ENCODE peak calls at places on chromosomes 6 and 20, in ten cellular contexts. One of them, this sample, is unnamed.

GRCh38 chr6:5135783-5136376 is 50.7 kb downstream of the PPP1R3G start:
- DNase-seq in GM19239: no peak
- DNase-seq in effector CD8-positive, alpha-beta T cell: peak
- DNase-seq in anterior cingulate cortex: no peak
- DNase-seq in tibial artery: no peak
- DNase-seq in Caki2: peak
- DNase-seq in EL: peak
- DNase-seq in cardiac muscle cell: no peak
- DNase-seq in stimulated activated CD4-positive, alpha-beta T cell treated with anti-CD3 and anti-CD28 coated beads, Interleukin-12 subunit alpha, Interleukin-12 subunit beta, amount 100 ng/mL, for 48 hours: peak
- DNase-seq in NCI-H1436: peak
- DNase-seq in this sample: peak

GRCh38 chr20:45701104-45701503 is 734 bp upstream of the WFDC13 start:
- DNase-seq in EL: no peak
- DNase-seq in effector CD8-positive, alpha-beta T cell: no peak
- DNase-seq in NCI-H1436: no peak
- DNase-seq in cardiac muscle cell: no peak
- DNase-seq in Caki2: no peak
- DNase-seq in tibial artery: no peak
- DNase-seq in anterior cingulate cortex: no peak
- DNase-seq in stimulated activated CD4-positive, alpha-beta T cell treated with anti-CD3 and anti-CD28 coated beads, Interleukin-12 subunit alpha, Interleukin-12 subunit beta, amount 100 ng/mL, for 48 hours: no peak
- DNase-seq in GM19239: no peak
- DNase-seq in this sample: no peak

GRCh38 chr20:36092424-36093024 is 62.0 kb upstream of the EPB41L1 start:
- DNase-seq in EL: peak
- DNase-seq in stimulated activated CD4-positive, alpha-beta T cell treated with anti-CD3 and anti-CD28 coated beads, Interleukin-12 subunit alpha, Interleukin-12 subunit beta, amount 100 ng/mL, for 48 hours: no peak
- DNase-seq in GM19239: no peak
- DNase-seq in Caki2: peak
- DNase-seq in effector CD8-positive, alpha-beta T cell: no peak
- DNase-seq in anterior cingulate cortex: peak
- DNase-seq in cardiac muscle cell: peak
- DNase-seq in tibial artery: no peak
- DNase-seq in NCI-H1436: no peak
- DNase-seq in this sample: peak

GRCh38 chr20:11076434-11076833 is 402.6 kb upstream of the JAG1 start:
- DNase-seq in effector CD8-positive, alpha-beta T cell: no peak
- DNase-seq in cardiac muscle cell: no peak
- DNase-seq in EL: no peak
- DNase-seq in NCI-H1436: peak
- DNase-seq in GM19239: no peak
- DNase-seq in stimulated activated CD4-positive, alpha-beta T cell treated with anti-CD3 and anti-CD28 coated beads, Interleukin-12 subunit alpha, Interleukin-12 subunit beta, amount 100 ng/mL, for 48 hours: no peak
- DNase-seq in anterior cingulate cortex: no peak
- DNase-seq in tibial artery: no peak
- DNase-seq in Caki2: no peak
- DNase-seq in this sample: no peak

GRCh38 chr20:49644980-49645565 is 68.6 kb downstream of the B4GALT5 start:
- DNase-seq in NCI-H1436: no peak
- DNase-seq in effector CD8-positive, alpha-beta T cell: no peak
- DNase-seq in anterior cingulate cortex: no peak
- DNase-seq in cardiac muscle cell: no peak
- DNase-seq in GM19239: no peak
- DNase-seq in stimulated activated CD4-positive, alpha-beta T cell treated with anti-CD3 and anti-CD28 coated beads, Interleukin-12 subunit alpha, Interleukin-12 subunit beta, amount 100 ng/mL, for 48 hours: no peak
- DNase-seq in Caki2: no peak
- DNase-seq in EL: no peak
- DNase-seq in tibial artery: no peak
- DNase-seq in this sample: no peak

GRCh38 chr20:18679020-18679419 is 91.2 kb downstream of the DTD1 start:
- DNase-seq in NCI-H1436: peak
- DNase-seq in anterior cingulate cortex: no peak
- DNase-seq in GM19239: no peak
- DNase-seq in tibial artery: no peak
- DNase-seq in stimulated activated CD4-positive, alpha-beta T cell treated with anti-CD3 and anti-CD28 coated beads, Interleukin-12 subunit alpha, Interleukin-12 subunit beta, amount 100 ng/mL, for 48 hours: no peak
- DNase-seq in EL: no peak
- DNase-seq in effector CD8-positive, alpha-beta T cell: no peak
- DNase-seq in Caki2: peak
- DNase-seq in cardiac muscle cell: no peak
- DNase-seq in this sample: peak

GRCh38 chr6:21331221-21331620 is 262.3 kb upstream of the SOX4 start:
- DNase-seq in anterior cingulate cortex: no peak
- DNase-seq in effector CD8-positive, alpha-beta T cell: no peak
- DNase-seq in GM19239: no peak
- DNase-seq in EL: no peak
- DNase-seq in cardiac muscle cell: no peak
- DNase-seq in Caki2: no peak
- DNase-seq in stimulated activated CD4-positive, alpha-beta T cell treated with anti-CD3 and anti-CD28 coated beads, Interleukin-12 subunit alpha, Interleukin-12 subunit beta, amount 100 ng/mL, for 48 hours: no peak
- DNase-seq in NCI-H1436: no peak
- DNase-seq in tibial artery: no peak
- DNase-seq in this sample: no peak

GRCh38 chr6:36650848-36651247 is 27.7 kb upstream of the CDKN1A start:
- DNase-seq in stimulated activated CD4-positive, alpha-beta T cell treated with anti-CD3 and anti-CD28 coated beads, Interleukin-12 subunit alpha, Interleukin-12 subunit beta, amount 100 ng/mL, for 48 hours: no peak
- DNase-seq in tibial artery: no peak
- DNase-seq in anterior cingulate cortex: no peak
- DNase-seq in NCI-H1436: no peak
- DNase-seq in effector CD8-positive, alpha-beta T cell: no peak
- DNase-seq in EL: no peak
- DNase-seq in cardiac muscle cell: no peak
- DNase-seq in Caki2: no peak
- DNase-seq in GM19239: peak
- DNase-seq in this sample: no peak

GRCh38 chr6:33177552-33178446 is 14.5 kb downstream of the COL11A2 start:
- DNase-seq in Caki2: no peak
- DNase-seq in anterior cingulate cortex: no peak
- DNase-seq in cardiac muscle cell: no peak
- DNase-seq in EL: no peak
- DNase-seq in effector CD8-positive, alpha-beta T cell: no peak
- DNase-seq in tibial artery: no peak
- DNase-seq in NCI-H1436: no peak
- DNase-seq in stimulated activated CD4-positive, alpha-beta T cell treated with anti-CD3 and anti-CD28 coated beads, Interleukin-12 subunit alpha, Interleukin-12 subunit beta, amount 100 ng/mL, for 48 hours: no peak
- DNase-seq in GM19239: no peak
- DNase-seq in this sample: no peak

GRCh38 chr20:63765082-63765873 is 25.7 kb downstream of the SLC2A4RG start:
- DNase-seq in GM19239: no peak
- DNase-seq in Caki2: no peak
- DNase-seq in NCI-H1436: no peak
- DNase-seq in anterior cingulate cortex: no peak
- DNase-seq in stimulated activated CD4-positive, alpha-beta T cell treated with anti-CD3 and anti-CD28 coated beads, Interleukin-12 subunit alpha, Interleukin-12 subunit beta, amount 100 ng/mL, for 48 hours: no peak
- DNase-seq in cardiac muscle cell: no peak
- DNase-seq in effector CD8-positive, alpha-beta T cell: no peak
- DNase-seq in EL: no peak
- DNase-seq in tibial artery: no peak
- DNase-seq in this sample: no peak

GRCh38 chr6:1367771-1368170 is 21.6 kb upstream of the FOXF2 start:
- DNase-seq in Caki2: no peak
- DNase-seq in effector CD8-positive, alpha-beta T cell: no peak
- DNase-seq in stimulated activated CD4-positive, alpha-beta T cell treated with anti-CD3 and anti-CD28 coated beads, Interleukin-12 subunit alpha, Interleukin-12 subunit beta, amount 100 ng/mL, for 48 hours: no peak
- DNase-seq in NCI-H1436: no peak
- DNase-seq in EL: no peak
- DNase-seq in tibial artery: no peak
- DNase-seq in cardiac muscle cell: no peak
- DNase-seq in GM19239: no peak
- DNase-seq in anterior cingulate cortex: no peak
- DNase-seq in this sample: no peak

GRCh38 chr6:31368461-31368860 is 11.5 kb upstream of the HLA-B start:
- DNase-seq in stimulated activated CD4-positive, alpha-beta T cell treated with anti-CD3 and anti-CD28 coated beads, Interleukin-12 subunit alpha, Interleukin-12 subunit beta, amount 100 ng/mL, for 48 hours: no peak
- DNase-seq in anterior cingulate cortex: no peak
- DNase-seq in EL: no peak
- DNase-seq in effector CD8-positive, alpha-beta T cell: no peak
- DNase-seq in NCI-H1436: no peak
- DNase-seq in GM19239: no peak
- DNase-seq in cardiac muscle cell: no peak
- DNase-seq in Caki2: peak
- DNase-seq in tibial artery: no peak
- DNase-seq in this sample: no peak

GRCh38 chr6:139107051-139107450 is 27.8 kb upstream of the HECA start:
- DNase-seq in stimulated activated CD4-positive, alpha-beta T cell treated with anti-CD3 and anti-CD28 coated beads, Interleukin-12 subunit alpha, Interleukin-12 subunit beta, amount 100 ng/mL, for 48 hours: no peak
- DNase-seq in anterior cingulate cortex: no peak
- DNase-seq in cardiac muscle cell: no peak
- DNase-seq in GM19239: no peak
- DNase-seq in effector CD8-positive, alpha-beta T cell: no peak
- DNase-seq in Caki2: no peak
- DNase-seq in EL: no peak
- DNase-seq in NCI-H1436: no peak
- DNase-seq in tibial artery: no peak
- DNase-seq in this sample: no peak

GRCh38 chr20:760751-761417 is 7.4 kb downstream of the SLC52A3 start:
- DNase-seq in NCI-H1436: no peak
- DNase-seq in tibial artery: no peak
- DNase-seq in GM19239: peak
- DNase-seq in anterior cingulate cortex: no peak
- DNase-seq in cardiac muscle cell: peak
- DNase-seq in stimulated activated CD4-positive, alpha-beta T cell treated with anti-CD3 and anti-CD28 coated beads, Interleukin-12 subunit alpha, Interleukin-12 subunit beta, amount 100 ng/mL, for 48 hours: peak
- DNase-seq in effector CD8-positive, alpha-beta T cell: no peak
- DNase-seq in Caki2: peak
- DNase-seq in EL: peak
- DNase-seq in this sample: peak

GRCh38 chr6:144888621-144889020 is 603.5 kb downstream of the UTRN start:
- DNase-seq in stimulated activated CD4-positive, alpha-beta T cell treated with anti-CD3 and anti-CD28 coated beads, Interleukin-12 subunit alpha, Interleukin-12 subunit beta, amount 100 ng/mL, for 48 hours: no peak
- DNase-seq in GM19239: no peak
- DNase-seq in effector CD8-positive, alpha-beta T cell: no peak
- DNase-seq in anterior cingulate cortex: no peak
- DNase-seq in NCI-H1436: no peak
- DNase-seq in cardiac muscle cell: no peak
- DNase-seq in Caki2: no peak
- DNase-seq in EL: no peak
- DNase-seq in tibial artery: no peak
- DNase-seq in this sample: no peak

GRCh38 chr20:43941476-43942212 is 27.0 kb downstream of the TOX2 start:
- DNase-seq in cardiac muscle cell: no peak
- DNase-seq in GM19239: peak
- DNase-seq in EL: peak
- DNase-seq in Caki2: no peak
- DNase-seq in tibial artery: no peak
- DNase-seq in NCI-H1436: no peak
- DNase-seq in anterior cingulate cortex: no peak
- DNase-seq in effector CD8-positive, alpha-beta T cell: no peak
- DNase-seq in stimulated activated CD4-positive, alpha-beta T cell treated with anti-CD3 and anti-CD28 coated beads, Interleukin-12 subunit alpha, Interleukin-12 subunit beta, amount 100 ng/mL, for 48 hours: no peak
- DNase-seq in this sample: no peak

GRCh38 chr20:46182271-46182670 is 64.2 kb downstream of the CD40 start:
- DNase-seq in NCI-H1436: no peak
- DNase-seq in tibial artery: no peak
- DNase-seq in EL: no peak
- DNase-seq in GM19239: no peak
- DNase-seq in cardiac muscle cell: no peak
- DNase-seq in effector CD8-positive, alpha-beta T cell: no peak
- DNase-seq in stimulated activated CD4-positive, alpha-beta T cell treated with anti-CD3 and anti-CD28 coated beads, Interleukin-12 subunit alpha, Interleukin-12 subunit beta, amount 100 ng/mL, for 48 hours: no peak
- DNase-seq in anterior cingulate cortex: no peak
- DNase-seq in Caki2: no peak
- DNase-seq in this sample: no peak

GRCh38 chr20:53929974-53930650 is 140.3 kb downstream of the BCAS1 start:
- DNase-seq in effector CD8-positive, alpha-beta T cell: no peak
- DNase-seq in cardiac muscle cell: no peak
- DNase-seq in Caki2: no peak
- DNase-seq in anterior cingulate cortex: no peak
- DNase-seq in EL: no peak
- DNase-seq in tibial artery: no peak
- DNase-seq in stimulated activated CD4-positive, alpha-beta T cell treated with anti-CD3 and anti-CD28 coated beads, Interleukin-12 subunit alpha, Interleukin-12 subunit beta, amount 100 ng/mL, for 48 hours: no peak
- DNase-seq in GM19239: no peak
- DNase-seq in NCI-H1436: no peak
- DNase-seq in this sample: no peak

This sample was measured in neural crest cell.